ENCODE peak calls at places on chromosomes 3 and 15, in four cellular contexts. N, B, U and Z are unnamed samples.

GRCh38 chr3:8742921-8743605 is 9.5 kb downstream of the CAV3 start:
- DNase-seq in N (peak; percentile 2), B (peak; percentile 59), U (peak; percentile 39), Z (no peak)

GRCh38 chr3:129836381-129837056 is 57.0 kb downstream of the TMCC1 start:
- DNase-seq in N (no peak), B (peak; percentile 43), U (no peak), Z (no peak)

GRCh38 chr15:57761562-57761961 is 55.0 kb downstream of the POLR2M start:
- DNase-seq in N (no peak), B (no peak), U (no peak), Z (no peak)

GRCh38 chr15:101526890-101527289 is 37.4 kb upstream of the PCSK6 start:
- DNase-seq in N (no peak), B (no peak), U (no peak), Z (no peak)

GRCh38 chr15:79004336-79004735 is 59.5 kb upstream of the CTSH start:
- DNase-seq in N (no peak), B (peak; percentile 69), U (peak; percentile 33), Z (no peak)

GRCh38 chr15:70336425-70337009 is 238.8 kb upstream of the TLE3 start:
- DNase-seq in N (no peak), B (no peak), U (no peak), Z (no peak)

GRCh38 chr3:45210308-45211038 is 15.6 kb downstream of the TMEM158 start:
- DNase-seq in N (peak; percentile 89), B (peak; percentile 89), U (peak; percentile 84), Z (peak; percentile 21)

GRCh38 chr3:1252061-1252430 is 159.2 kb downstream of the CNTN6 start:
- DNase-seq in N (no peak), B (no peak), U (no peak), Z (no peak)